ENCODE peak calls at places on chromosomes 5 and 9, in four cellular contexts. One of them, this sample, is unnamed.

GRCh38 chr9:89012294-89013042 is 21.2 kb downstream of the S1PR3 start:
- DNase-seq in AG10803: no peak
- DNase-seq in neural progenitor cell: no peak
- DNase-seq in NCI-H345: no peak
- DNase-seq in this sample: no peak

GRCh38 chr5:140145818-140146522 is 20.2 kb downstream of the IGIP start:
- DNase-seq in neural progenitor cell: peak
- DNase-seq in AG10803: peak
- DNase-seq in NCI-H345: no peak
- DNase-seq in this sample: peak

GRCh38 chr9:114115645-114116044 is 16.6 kb upstream of the KIF12 start:
- DNase-seq in AG10803: no peak
- DNase-seq in NCI-H345: no peak
- DNase-seq in neural progenitor cell: no peak
- DNase-seq in this sample: no peak

GRCh38 chr5:32264954-32265572 is 47.7 kb downstream of the MTMR12 start:
- DNase-seq in AG10803: no peak
- DNase-seq in NCI-H345: no peak
- DNase-seq in neural progenitor cell: no peak
- DNase-seq in this sample: no peak

GRCh38 chr5:67051164-67051563 is 145.4 kb downstream of the CD180 start:
- DNase-seq in NCI-H345: no peak
- DNase-seq in AG10803: no peak
- DNase-seq in neural progenitor cell: no peak
- DNase-seq in this sample: peak

GRCh38 chr9:124180557-124180956 is 77.2 kb upstream of the NEK6 start:
- DNase-seq in neural progenitor cell: no peak
- DNase-seq in AG10803: peak
- DNase-seq in NCI-H345: peak
- DNase-seq in this sample: no peak

GRCh38 chr9:134996591-134997530 is 79.1 kb upstream of the FCN1 start:
- DNase-seq in neural progenitor cell: no peak
- DNase-seq in AG10803: no peak
- DNase-seq in NCI-H345: no peak
- DNase-seq in this sample: no peak

GRCh38 chr5:87195104-87195581 is 72.5 kb upstream of the RASA1 start:
- DNase-seq in neural progenitor cell: no peak
- DNase-seq in NCI-H345: no peak
- DNase-seq in AG10803: peak
- DNase-seq in this sample: no peak

GRCh38 chr9:124735121-124735520 is 36.0 kb downstream of the NR6A1 start:
- DNase-seq in AG10803: peak
- DNase-seq in NCI-H345: no peak
- DNase-seq in neural progenitor cell: no peak
- DNase-seq in this sample: peak

GRCh38 chr9:125325821-125326220 is 64.2 kb downstream of the GAPVD1 start:
- DNase-seq in NCI-H345: no peak
- DNase-seq in neural progenitor cell: no peak
- DNase-seq in AG10803: no peak
- DNase-seq in this sample: no peak

GRCh38 chr5:92629000-92629399 is 952.0 kb downstream of the NR2F1-AS1 start:
- DNase-seq in neural progenitor cell: no peak
- DNase-seq in AG10803: no peak
- DNase-seq in NCI-H345: no peak
- DNase-seq in this sample: no peak

GRCh38 chr5:87361536-87362213 is 51.1 kb downstream of the CCNH start:
- DNase-seq in neural progenitor cell: no peak
- DNase-seq in AG10803: peak
- DNase-seq in NCI-H345: no peak
- DNase-seq in this sample: no peak

GRCh38 chr9:96487949-96488348 is 38.0 kb downstream of the HABP4 start:
- DNase-seq in AG10803: peak
- DNase-seq in neural progenitor cell: no peak
- DNase-seq in NCI-H345: no peak
- DNase-seq in this sample: no peak

GRCh38 chr5:78269088-78269703 is 25.3 kb downstream of the AP3B1 start:
- DNase-seq in AG10803: no peak
- DNase-seq in neural progenitor cell: no peak
- DNase-seq in NCI-H345: no peak
- DNase-seq in this sample: peak

GRCh38 chr9:37976714-37977477 is 73.0 kb upstream of the SLC25A51 start:
- DNase-seq in AG10803: peak
- DNase-seq in NCI-H345: no peak
- DNase-seq in neural progenitor cell: no peak
- DNase-seq in this sample: no peak